ENCODE peak calls at places on chromosome 22, in ten cellular contexts. V is thoracic aorta, Z is omental fat pad, T is OCI-LY7, Q is cardiac septum, H is HCT116, A is NCI-H774, F is amygdala, L is NCI-H460, N is ovary. Y is an unnamed sample.
A peak's percentile ranks its signal among the peaks of the same experiment; 100 is the strongest.

GRCh38 chr22:35631597-35631996 is 14.5 kb upstream of the MB start:
- DNase-seq in V (no peak), Z (no peak), T (peak; percentile 79), Q (peak; percentile 67), H (peak; percentile 65), A (no peak), F (no peak), L (peak; percentile 43), N (peak; percentile 37), Y (peak; percentile 86)

GRCh38 chr22:31935961-31936635 is 8.2 kb upstream of the YWHAH start:
- DNase-seq in V (no peak), Z (no peak), T (no peak), Q (peak; percentile 27), H (no peak), A (no peak), F (no peak), L (no peak), N (no peak), Y (no peak)

GRCh38 chr22:39598017-39598965 is 27.7 kb downstream of the CACNA1I start:
- DNase-seq in V (no peak), Z (no peak), T (peak; percentile 73), Q (no peak), H (peak; percentile 57), A (peak; percentile 7), F (no peak), L (no peak), N (no peak), Y (no peak)

GRCh38 chr22:46934746-46935491 is 172.5 kb downstream of the TBC1D22A start:
- DNase-seq in V (no peak), Z (no peak), T (no peak), Q (no peak), H (peak; percentile 76), A (no peak), F (no peak), L (peak; percentile 29), N (no peak), Y (no peak)

GRCh38 chr22:50314455-50315288 is 7.2 kb upstream of the PLXNB2 start:
- DNase-seq in V (no peak), Z (no peak), T (peak; percentile 93), Q (no peak), H (no peak), A (no peak), F (no peak), L (no peak), N (no peak), Y (peak; percentile 91)

GRCh38 chr22:27597703-27598444 is 203.7 kb downstream of the MN1 start:
- DNase-seq in V (no peak), Z (no peak), T (peak; percentile 16), Q (no peak), H (peak; percentile 22), A (no peak), F (no peak), L (peak; percentile 8), N (no peak), Y (peak; percentile 67)

GRCh38 chr22:30890689-30891442 is 77.7 kb downstream of the MORC2 start:
- DNase-seq in V (no peak), Z (no peak), T (peak; percentile 22), Q (peak; percentile 71), H (peak; percentile 10), A (no peak), F (no peak), L (peak; percentile 1), N (peak; percentile 22), Y (peak; percentile 68)

GRCh38 chr22:30833328-30833727 is 135.2 kb downstream of the MORC2 start:
- DNase-seq in V (no peak), Z (no peak), T (no peak), Q (no peak), H (no peak), A (no peak), F (no peak), L (no peak), N (no peak), Y (no peak)

GRCh38 chr22:37146507-37147180 is 3.1 kb downstream of the IL2RB start:
- DNase-seq in V (no peak), Z (no peak), T (no peak), Q (no peak), H (no peak), A (no peak), F (no peak), L (no peak), N (no peak), Y (no peak)

GRCh38 chr22:37726240-37726887 is 29.5 kb downstream of the TRIOBP start:
- DNase-seq in V (no peak), Z (no peak), T (peak; percentile 23), Q (no peak), H (no peak), A (no peak), F (no peak), L (no peak), N (no peak), Y (peak; percentile 62)

GRCh38 chr22:23779731-23780130 is 7.0 kb upstream of the SMARCB1 start:
- DNase-seq in V (no peak), Z (no peak), T (no peak), Q (no peak), H (no peak), A (no peak), F (no peak), L (no peak), N (no peak), Y (no peak)